ENCODE peak calls at places on chromosomes 5 and 9, in eight cellular contexts. One of them, this sample, is unnamed.

GRCh38 chr9:13064676-13065075 is 214.8 kb downstream of the MPDZ start:
- DNase-seq in mesendoderm: no peak
- DNase-seq in heart right ventricle: no peak
- DNase-seq in cardiac fibroblast: no peak
- DNase-seq in T1000: no peak
- DNase-seq in dorsolateral prefrontal cortex: no peak
- DNase-seq in GM19239: no peak
- DNase-seq in stimulated activated CD8-positive, alpha-beta memory T cell treated with anti-CD3 and anti-CD28 coated beads, Interleukin-4, amount 100 ng/mL, for 1 hour: no peak
- DNase-seq in this sample: no peak

GRCh38 chr5:30042677-30043076 is 1150.8 kb upstream of the CDH6 start:
- DNase-seq in GM19239: no peak
- DNase-seq in cardiac fibroblast: no peak
- DNase-seq in stimulated activated CD8-positive, alpha-beta memory T cell treated with anti-CD3 and anti-CD28 coated beads, Interleukin-4, amount 100 ng/mL, for 1 hour: no peak
- DNase-seq in mesendoderm: no peak
- DNase-seq in dorsolateral prefrontal cortex: no peak
- DNase-seq in T1000: no peak
- DNase-seq in heart right ventricle: no peak
- DNase-seq in this sample: no peak

GRCh38 chr5:40669606-40670005 is 10.1 kb upstream of the PTGER4 start:
- DNase-seq in T1000: no peak
- DNase-seq in cardiac fibroblast: no peak
- DNase-seq in dorsolateral prefrontal cortex: no peak
- DNase-seq in heart right ventricle: no peak
- DNase-seq in GM19239: no peak
- DNase-seq in stimulated activated CD8-positive, alpha-beta memory T cell treated with anti-CD3 and anti-CD28 coated beads, Interleukin-4, amount 100 ng/mL, for 1 hour: no peak
- DNase-seq in mesendoderm: no peak
- DNase-seq in this sample: no peak

GRCh38 chr5:124570285-124571035 is 176.0 kb downstream of the ZNF608 start:
- DNase-seq in GM19239: no peak
- DNase-seq in cardiac fibroblast: peak
- DNase-seq in stimulated activated CD8-positive, alpha-beta memory T cell treated with anti-CD3 and anti-CD28 coated beads, Interleukin-4, amount 100 ng/mL, for 1 hour: no peak
- DNase-seq in mesendoderm: no peak
- DNase-seq in dorsolateral prefrontal cortex: no peak
- DNase-seq in T1000: no peak
- DNase-seq in heart right ventricle: no peak
- DNase-seq in this sample: no peak

GRCh38 chr9:125189361-125190289 is at the start of gene PPP6C:
- DNase-seq in cardiac fibroblast: peak
- DNase-seq in stimulated activated CD8-positive, alpha-beta memory T cell treated with anti-CD3 and anti-CD28 coated beads, Interleukin-4, amount 100 ng/mL, for 1 hour: peak
- DNase-seq in mesendoderm: peak
- DNase-seq in T1000: peak
- DNase-seq in GM19239: peak
- DNase-seq in heart right ventricle: peak
- DNase-seq in dorsolateral prefrontal cortex: peak
- DNase-seq in this sample: peak

GRCh38 chr5:35229076-35230042 is 928 bp downstream of the PRLR start:
- DNase-seq in mesendoderm: peak
- DNase-seq in stimulated activated CD8-positive, alpha-beta memory T cell treated with anti-CD3 and anti-CD28 coated beads, Interleukin-4, amount 100 ng/mL, for 1 hour: no peak
- DNase-seq in GM19239: peak
- DNase-seq in T1000: no peak
- DNase-seq in dorsolateral prefrontal cortex: no peak
- DNase-seq in cardiac fibroblast: no peak
- DNase-seq in heart right ventricle: no peak
- DNase-seq in this sample: no peak

GRCh38 chr5:180402716-180403115 is 49.6 kb upstream of the GFPT2 start:
- DNase-seq in mesendoderm: no peak
- DNase-seq in cardiac fibroblast: no peak
- DNase-seq in dorsolateral prefrontal cortex: no peak
- DNase-seq in heart right ventricle: no peak
- DNase-seq in stimulated activated CD8-positive, alpha-beta memory T cell treated with anti-CD3 and anti-CD28 coated beads, Interleukin-4, amount 100 ng/mL, for 1 hour: no peak
- DNase-seq in GM19239: no peak
- DNase-seq in T1000: no peak
- DNase-seq in this sample: no peak

GRCh38 chr5:176188085-176188484 is 50.1 kb upstream of the SIMC1 start:
- DNase-seq in stimulated activated CD8-positive, alpha-beta memory T cell treated with anti-CD3 and anti-CD28 coated beads, Interleukin-4, amount 100 ng/mL, for 1 hour: no peak
- DNase-seq in cardiac fibroblast: no peak
- DNase-seq in T1000: no peak
- DNase-seq in mesendoderm: no peak
- DNase-seq in dorsolateral prefrontal cortex: no peak
- DNase-seq in heart right ventricle: no peak
- DNase-seq in GM19239: no peak
- DNase-seq in this sample: no peak

GRCh38 chr5:172444110-172444510 is 10.2 kb downstream of the SH3PXD2B start:
- DNase-seq in T1000: no peak
- DNase-seq in stimulated activated CD8-positive, alpha-beta memory T cell treated with anti-CD3 and anti-CD28 coated beads, Interleukin-4, amount 100 ng/mL, for 1 hour: no peak
- DNase-seq in cardiac fibroblast: peak
- DNase-seq in mesendoderm: no peak
- DNase-seq in dorsolateral prefrontal cortex: no peak
- DNase-seq in GM19239: no peak
- DNase-seq in heart right ventricle: no peak
- DNase-seq in this sample: no peak

GRCh38 chr5:142473038-142473437 is 148.2 kb upstream of the SPRY4 start:
- DNase-seq in stimulated activated CD8-positive, alpha-beta memory T cell treated with anti-CD3 and anti-CD28 coated beads, Interleukin-4, amount 100 ng/mL, for 1 hour: no peak
- DNase-seq in cardiac fibroblast: no peak
- DNase-seq in dorsolateral prefrontal cortex: no peak
- DNase-seq in GM19239: no peak
- DNase-seq in heart right ventricle: no peak
- DNase-seq in mesendoderm: no peak
- DNase-seq in T1000: no peak
- DNase-seq in this sample: no peak

GRCh38 chr9:23073136-23073535 is 626.5 kb downstream of the DMRTA1 start:
- DNase-seq in stimulated activated CD8-positive, alpha-beta memory T cell treated with anti-CD3 and anti-CD28 coated beads, Interleukin-4, amount 100 ng/mL, for 1 hour: no peak
- DNase-seq in T1000: no peak
- DNase-seq in GM19239: no peak
- DNase-seq in dorsolateral prefrontal cortex: no peak
- DNase-seq in mesendoderm: no peak
- DNase-seq in cardiac fibroblast: no peak
- DNase-seq in heart right ventricle: no peak
- DNase-seq in this sample: no peak

GRCh38 chr9:93902780-93903655 is 52.1 kb downstream of the BARX1 start:
- DNase-seq in stimulated activated CD8-positive, alpha-beta memory T cell treated with anti-CD3 and anti-CD28 coated beads, Interleukin-4, amount 100 ng/mL, for 1 hour: no peak
- DNase-seq in heart right ventricle: no peak
- DNase-seq in GM19239: no peak
- DNase-seq in T1000: no peak
- DNase-seq in mesendoderm: no peak
- DNase-seq in cardiac fibroblast: no peak
- DNase-seq in dorsolateral prefrontal cortex: no peak
- DNase-seq in this sample: no peak

GRCh38 chr9:27303219-27303618 is 6.3 kb upstream of the EQTN start:
- DNase-seq in heart right ventricle: no peak
- DNase-seq in stimulated activated CD8-positive, alpha-beta memory T cell treated with anti-CD3 and anti-CD28 coated beads, Interleukin-4, amount 100 ng/mL, for 1 hour: no peak
- DNase-seq in cardiac fibroblast: peak
- DNase-seq in mesendoderm: peak
- DNase-seq in T1000: no peak
- DNase-seq in GM19239: no peak
- DNase-seq in dorsolateral prefrontal cortex: no peak
- DNase-seq in this sample: no peak

GRCh38 chr5:152701305-152701704 is 296.2 kb upstream of the NMUR2 start:
- DNase-seq in dorsolateral prefrontal cortex: no peak
- DNase-seq in GM19239: no peak
- DNase-seq in stimulated activated CD8-positive, alpha-beta memory T cell treated with anti-CD3 and anti-CD28 coated beads, Interleukin-4, amount 100 ng/mL, for 1 hour: no peak
- DNase-seq in heart right ventricle: no peak
- DNase-seq in T1000: no peak
- DNase-seq in mesendoderm: no peak
- DNase-seq in cardiac fibroblast: no peak
- DNase-seq in this sample: no peak

GRCh38 chr9:811101-811531 is 30.4 kb upstream of the DMRT1 start:
- DNase-seq in T1000: no peak
- DNase-seq in mesendoderm: no peak
- DNase-seq in stimulated activated CD8-positive, alpha-beta memory T cell treated with anti-CD3 and anti-CD28 coated beads, Interleukin-4, amount 100 ng/mL, for 1 hour: no peak
- DNase-seq in heart right ventricle: peak
- DNase-seq in cardiac fibroblast: no peak
- DNase-seq in GM19239: no peak
- DNase-seq in dorsolateral prefrontal cortex: no peak
- DNase-seq in this sample: no peak

GRCh38 chr5:122102825-122103224 is 24.8 kb upstream of the LOX start:
- DNase-seq in GM19239: no peak
- DNase-seq in cardiac fibroblast: peak
- DNase-seq in heart right ventricle: no peak
- DNase-seq in T1000: no peak
- DNase-seq in mesendoderm: no peak
- DNase-seq in stimulated activated CD8-positive, alpha-beta memory T cell treated with anti-CD3 and anti-CD28 coated beads, Interleukin-4, amount 100 ng/mL, for 1 hour: no peak
- DNase-seq in dorsolateral prefrontal cortex: no peak
- DNase-seq in this sample: no peak

GRCh38 chr9:69204869-69205268 is 30.8 kb downstream of the TJP2 start:
- DNase-seq in cardiac fibroblast: peak
- DNase-seq in dorsolateral prefrontal cortex: peak
- DNase-seq in mesendoderm: peak
- DNase-seq in stimulated activated CD8-positive, alpha-beta memory T cell treated with anti-CD3 and anti-CD28 coated beads, Interleukin-4, amount 100 ng/mL, for 1 hour: no peak
- DNase-seq in heart right ventricle: peak
- DNase-seq in GM19239: no peak
- DNase-seq in T1000: no peak
- DNase-seq in this sample: peak

GRCh38 chr5:5699062-5699461 is 276.6 kb downstream of the ICE1 start:
- DNase-seq in mesendoderm: peak
- DNase-seq in cardiac fibroblast: no peak
- DNase-seq in dorsolateral prefrontal cortex: no peak
- DNase-seq in T1000: no peak
- DNase-seq in stimulated activated CD8-positive, alpha-beta memory T cell treated with anti-CD3 and anti-CD28 coated beads, Interleukin-4, amount 100 ng/mL, for 1 hour: no peak
- DNase-seq in heart right ventricle: no peak
- DNase-seq in GM19239: no peak
- DNase-seq in this sample: no peak

GRCh38 chr5:125575561-125576504 is 829.4 kb upstream of the ZNF608 start:
- DNase-seq in heart right ventricle: no peak
- DNase-seq in stimulated activated CD8-positive, alpha-beta memory T cell treated with anti-CD3 and anti-CD28 coated beads, Interleukin-4, amount 100 ng/mL, for 1 hour: no peak
- DNase-seq in dorsolateral prefrontal cortex: peak
- DNase-seq in cardiac fibroblast: no peak
- DNase-seq in mesendoderm: peak
- DNase-seq in T1000: no peak
- DNase-seq in GM19239: no peak
- DNase-seq in this sample: peak

GRCh38 chr5:106827061-106827460 is 843.7 kb downstream of the EFNA5 start:
- DNase-seq in heart right ventricle: no peak
- DNase-seq in GM19239: no peak
- DNase-seq in T1000: no peak
- DNase-seq in dorsolateral prefrontal cortex: no peak
- DNase-seq in cardiac fibroblast: no peak
- DNase-seq in stimulated activated CD8-positive, alpha-beta memory T cell treated with anti-CD3 and anti-CD28 coated beads, Interleukin-4, amount 100 ng/mL, for 1 hour: no peak
- DNase-seq in mesendoderm: no peak
- DNase-seq in this sample: no peak

GRCh38 chr5:310516-310915 is 11.0 kb upstream of the AHRR start:
- DNase-seq in mesendoderm: no peak
- DNase-seq in dorsolateral prefrontal cortex: no peak
- DNase-seq in GM19239: no peak
- DNase-seq in stimulated activated CD8-positive, alpha-beta memory T cell treated with anti-CD3 and anti-CD28 coated beads, Interleukin-4, amount 100 ng/mL, for 1 hour: no peak
- DNase-seq in T1000: no peak
- DNase-seq in heart right ventricle: no peak
- DNase-seq in cardiac fibroblast: no peak
- DNase-seq in this sample: no peak

GRCh38 chr9:136881691-136882108 is 4.6 kb upstream of the TRAF2 start:
- DNase-seq in GM19239: peak
- DNase-seq in heart right ventricle: peak
- DNase-seq in dorsolateral prefrontal cortex: no peak
- DNase-seq in mesendoderm: peak
- DNase-seq in stimulated activated CD8-positive, alpha-beta memory T cell treated with anti-CD3 and anti-CD28 coated beads, Interleukin-4, amount 100 ng/mL, for 1 hour: no peak
- DNase-seq in cardiac fibroblast: peak
- DNase-seq in T1000: peak
- DNase-seq in this sample: no peak

GRCh38 chr5:119435436-119436132 is 16.7 kb upstream of the HSD17B4 start:
- DNase-seq in cardiac fibroblast: peak
- DNase-seq in T1000: no peak
- DNase-seq in stimulated activated CD8-positive, alpha-beta memory T cell treated with anti-CD3 and anti-CD28 coated beads, Interleukin-4, amount 100 ng/mL, for 1 hour: peak
- DNase-seq in GM19239: no peak
- DNase-seq in heart right ventricle: peak
- DNase-seq in mesendoderm: peak
- DNase-seq in dorsolateral prefrontal cortex: peak
- DNase-seq in this sample: no peak

GRCh38 chr5:151082274-151082902 is 1.6 kb upstream of the TNIP1 start:
- DNase-seq in T1000: no peak
- DNase-seq in GM19239: no peak
- DNase-seq in heart right ventricle: no peak
- DNase-seq in mesendoderm: peak
- DNase-seq in stimulated activated CD8-positive, alpha-beta memory T cell treated with anti-CD3 and anti-CD28 coated beads, Interleukin-4, amount 100 ng/mL, for 1 hour: no peak
- DNase-seq in cardiac fibroblast: no peak
- DNase-seq in dorsolateral prefrontal cortex: no peak
- DNase-seq in this sample: no peak

GRCh38 chr9:34027845-34028574 is 20.7 kb downstream of the UBAP2 start:
- DNase-seq in heart right ventricle: no peak
- DNase-seq in GM19239: no peak
- DNase-seq in T1000: no peak
- DNase-seq in dorsolateral prefrontal cortex: no peak
- DNase-seq in mesendoderm: no peak
- DNase-seq in stimulated activated CD8-positive, alpha-beta memory T cell treated with anti-CD3 and anti-CD28 coated beads, Interleukin-4, amount 100 ng/mL, for 1 hour: no peak
- DNase-seq in cardiac fibroblast: no peak
- DNase-seq in this sample: no peak

GRCh38 chr9:135080286-135081263 is 6.9 kb upstream of the OLFM1 start:
- DNase-seq in dorsolateral prefrontal cortex: peak
- DNase-seq in heart right ventricle: no peak
- DNase-seq in cardiac fibroblast: no peak
- DNase-seq in GM19239: no peak
- DNase-seq in T1000: no peak
- DNase-seq in mesendoderm: no peak
- DNase-seq in stimulated activated CD8-positive, alpha-beta memory T cell treated with anti-CD3 and anti-CD28 coated beads, Interleukin-4, amount 100 ng/mL, for 1 hour: no peak
- DNase-seq in this sample: no peak

This sample was measured in anterior cingulate cortex.